ENCODE peak calls at places on chromosomes 5 and 9, in four cellular contexts. K is tibial artery, U is transverse colon, H is SK-N-SH. C is an unnamed sample.

GRCh38 chr5:78747703-78748359 is 99.3 kb upstream of the LHFPL2 start:
- DNase-seq in U (no peak), K (no peak), H (no peak), C (no peak)

GRCh38 chr5:111016801-111017200 is 54.7 kb upstream of the TSLP start:
- DNase-seq in H (no peak), K (no peak), U (no peak), C (no peak)

GRCh38 chr5:172569862-172570558 is 71.1 kb upstream of the NEURL1B start:
- DNase-seq in U (peak; percentile 54), K (no peak), H (no peak), C (no peak)

GRCh38 chr5:172809774-172810173 is 24.3 kb upstream of the ERGIC1 start:
- DNase-seq in H (no peak), U (no peak), K (no peak), C (no peak)

GRCh38 chr5:90866333-90866732 is 307.7 kb downstream of the ADGRV1 start:
- DNase-seq in K (no peak), H (peak; percentile 48), U (no peak), C (no peak)

GRCh38 chr9:38371495-38371894 is 21.0 kb upstream of the ALDH1B1 start:
- DNase-seq in H (no peak), U (peak; percentile 58), K (peak; percentile 61), C (no peak)

GRCh38 chr9:80928697-80929096 is 760.6 kb downstream of the TLE1 start:
- DNase-seq in K (no peak), U (no peak), H (no peak), C (no peak)

GRCh38 chr9:86994231-86994630 is 46.9 kb upstream of the GAS1 start:
- DNase-seq in K (no peak), H (no peak), U (no peak), C (no peak)

GRCh38 chr5:94658272-94658671 is 39.8 kb downstream of the SLF1 start:
- DNase-seq in U (no peak), K (no peak), H (no peak), C (no peak)

GRCh38 chr5:94994465-94994996 is 290.4 kb downstream of the MCTP1 start:
- DNase-seq in K (no peak), H (no peak), U (no peak), C (no peak)

GRCh38 chr5:139482050-139482889 is at the start of gene STING1:
- DNase-seq in K (peak; percentile 87), H (peak; percentile 66), U (peak; percentile 89), C (no peak)

GRCh38 chr9:95641591-95641990 is 124.8 kb upstream of the PTCH1 start:
- DNase-seq in U (no peak), H (no peak), K (no peak), C (no peak)

GRCh38 chr5:135615581-135616260 is 36.9 kb upstream of the CXCL14 start:
- DNase-seq in K (no peak), U (no peak), H (no peak), C (no peak)

GRCh38 chr5:82639393-82640144 is 361.4 kb upstream of the RPS23 start:
- DNase-seq in H (no peak), K (no peak), U (no peak), C (no peak)

GRCh38 chr5:143356855-143357254 is 46.6 kb downstream of the NR3C1 start:
- DNase-seq in U (no peak), H (no peak), K (no peak), C (no peak)

DNA sequence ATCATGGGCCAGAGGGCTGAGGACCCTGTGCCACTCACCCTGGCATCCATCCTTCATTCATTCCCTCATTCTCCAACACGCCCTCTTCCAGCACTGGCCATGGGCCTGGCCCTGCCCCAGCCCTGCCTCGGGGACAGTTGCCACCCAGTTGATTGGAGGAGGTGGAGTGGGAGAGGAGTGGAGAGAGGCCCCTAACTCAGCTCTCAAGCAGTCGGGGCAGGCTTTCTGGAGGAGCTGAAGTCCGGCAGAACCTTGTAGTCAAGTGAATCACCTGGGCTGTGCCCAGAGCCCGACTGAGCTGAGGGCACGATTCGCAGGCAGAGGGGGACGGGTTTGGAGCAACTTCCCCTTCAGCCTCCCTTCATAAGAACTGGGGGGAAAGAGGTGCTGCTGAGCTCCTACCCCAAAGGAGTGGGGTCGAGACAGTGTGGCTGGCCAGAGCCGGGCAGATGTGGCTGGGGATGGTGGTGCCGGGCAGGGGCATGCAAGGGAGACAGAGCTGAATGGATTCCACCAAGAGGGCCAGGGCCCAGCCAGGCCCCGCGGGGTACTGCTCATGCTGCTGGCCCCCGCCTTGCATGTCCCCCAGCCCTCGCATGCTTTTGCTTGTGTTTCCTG is 29.7 kb downstream of the DNM1 start:
- DNase-seq in K (no peak), U (no peak), H (no peak), C (no peak)
- TF ChIP-seq CTCF in K (no peak), U (no peak), H (no peak), C (no peak)

GRCh38 chr5:131164931-131165727 is at the start of gene HINT1:
- DNase-seq in H (peak; percentile 96), U (peak; percentile 95), K (peak; percentile 93), C (no peak)
- H3K4me3 ChIP-seq in H (peak within 1 kb of the TSS; percentile 98), U (peak within 1 kb of the TSS; percentile 87), K (peak within 1 kb of the TSS; percentile 75), C (peak within 1 kb of the TSS; percentile 70)

GRCh38 chr9:105245720-105246161 is 1.3 kb downstream of the SLC44A1 start:
- DNase-seq in U (no peak), K (no peak), H (no peak), C (no peak)

GRCh38 chr9:105244274-105244995 is at the start of gene SLC44A1:
- DNase-seq in K (peak; percentile 99), H (peak; percentile 94), U (peak; percentile 98), C (peak; percentile 97)

GRCh38 chr9:105243935-105244273 is 547 bp upstream of the SLC44A1 start:
- DNase-seq in U (no peak), K (no peak), H (no peak), C (no peak)

GRCh38 chr9:105246656-105247162 is 2.3 kb downstream of the SLC44A1 start:
- DNase-seq in U (no peak), K (no peak), H (no peak), C (no peak)

GRCh38 chr9:105244996-105245719 is 707 bp downstream of the SLC44A1 start:
- DNase-seq in U (peak; percentile 82), H (peak; percentile 60), K (peak; percentile 73), C (no peak)
- TF ChIP-seq CTCF in U (peak; percentile 59), H (peak; percentile 30), K (no peak), C (no peak)

DNA sequence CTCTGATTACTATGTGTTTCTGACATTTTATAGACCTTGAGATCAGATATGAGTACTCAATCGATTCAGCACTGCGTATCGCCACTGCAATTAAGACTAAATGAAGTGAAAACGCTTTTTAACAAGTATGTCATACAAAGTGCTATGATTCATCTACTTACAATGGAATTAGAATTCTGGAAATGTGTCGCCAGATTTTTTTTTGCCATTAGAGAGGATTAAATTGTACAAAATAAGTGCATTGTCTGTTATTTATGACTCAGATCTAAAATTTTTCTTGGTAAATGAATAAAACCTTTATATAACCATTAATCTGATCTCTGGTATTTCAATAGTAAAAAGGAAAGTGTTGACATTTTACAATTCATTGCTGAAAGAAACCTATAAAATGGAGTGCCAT is 19.9 kb upstream of the AGGF1 start:
- DNase-seq in K (no peak), H (no peak), U (no peak), C (no peak)
- H3K4me3 ChIP-seq in K (no peak overlapping the region), H (no peak overlapping the region), U (no peak overlapping the region), C (no peak overlapping the region)

GRCh38 chr9:114261987-114262386 is 60.9 kb upstream of the ORM1 start:
- DNase-seq in K (no peak), H (no peak), U (no peak), C (no peak)

GRCh38 chr9:114261026-114261425 is 61.9 kb upstream of the ORM1 start:
- DNase-seq in U (no peak), H (no peak), K (no peak), C (no peak)

GRCh38 chr9:114264806-114265550 is 57.9 kb upstream of the ORM1 start:
- DNase-seq in U (no peak), K (no peak), H (no peak), C (no peak)

GRCh38 chr9:114266969-114267368 is 55.9 kb upstream of the ORM1 start:
- DNase-seq in K (no peak), H (no peak), U (no peak), C (no peak)

DNA sequence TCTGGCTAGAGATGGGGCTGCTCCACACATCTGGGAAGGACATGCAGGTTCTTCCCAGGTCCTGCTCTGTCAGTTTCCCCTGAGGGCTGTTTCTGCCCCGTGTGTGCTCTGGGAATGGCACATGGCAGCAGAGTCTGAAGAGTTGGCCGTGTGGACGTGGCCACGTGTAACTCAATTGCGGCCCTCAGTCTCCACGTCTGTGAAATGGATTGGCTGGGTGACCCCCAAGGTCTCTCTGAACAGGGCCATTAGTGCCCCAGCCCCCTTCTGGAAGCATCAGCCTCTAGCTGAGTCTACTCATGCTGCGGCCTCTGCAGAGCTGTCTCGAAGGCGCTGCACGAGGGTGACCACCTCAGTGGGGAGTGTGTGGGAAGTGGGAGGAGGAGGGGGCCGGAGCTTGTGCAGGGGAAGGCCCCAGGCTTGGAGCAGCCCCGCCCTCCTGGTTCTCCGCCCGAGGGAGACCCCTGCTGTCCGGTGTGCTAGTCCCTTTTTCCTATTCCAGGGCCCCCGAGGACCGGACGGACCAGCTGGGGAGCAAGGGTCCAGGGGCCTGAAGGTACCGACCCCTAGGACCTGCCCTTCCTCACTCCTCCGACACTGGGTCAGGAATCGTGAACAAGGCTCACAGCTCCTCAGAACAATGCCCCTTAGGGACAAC is 58.9 kb upstream of the ORM1 start:
- DNase-seq in U (no peak), K (no peak), H (no peak), C (no peak)
- TF ChIP-seq CTCF in U (peak; percentile 7), K (peak; percentile 39), H (no peak), C (no peak)

C was measured in vagina.